ENCODE peak calls at places on chromosomes 2 and 18, in six cellular contexts. B is astrocyte of the cerebellum, W is GM12864, Q is foreskin fibroblast, Z is MCF 10A, O is fibroblast of pulmonary artery. G is an unnamed sample.

GRCh38 chr2:37631292-37631691 is 40.1 kb downstream of the CDC42EP3 start:
- DNase-seq in Z (no peak), B (no peak), W (no peak), Q (no peak), O (no peak), G (no peak)

GRCh38 chr18:7579923-7580542 is 12.9 kb downstream of the PTPRM start:
- DNase-seq in O (no peak), Q (no peak), B (no peak), Z (no peak), W (no peak), G (no peak)

GRCh38 chr18:22847392-22847791 is 85.7 kb upstream of the RBBP8 start:
- DNase-seq in Q (no peak), B (peak; percentile 51), W (no peak), Z (no peak), O (peak; percentile 59), G (no peak)

GRCh38 chr18:41700435-41700834 is 254.6 kb upstream of the PIK3C3 start:
- DNase-seq in W (no peak), Z (no peak), O (no peak), Q (no peak), B (no peak), G (no peak)

GRCh38 chr18:13218376-13219011 is at the start of gene LDLRAD4:
- DNase-seq in B (no peak), Z (no peak), W (no peak), O (no peak), Q (no peak), G (peak; percentile 60)

GRCh38 chr2:208253518-208254117 is 1.3 kb downstream of the IDH1 start:
- DNase-seq in W (no peak), O (no peak), Z (no peak), Q (no peak), B (no peak), G (no peak)

GRCh38 chr2:178819147-178819875 is 12.1 kb upstream of the TTN start:
- DNase-seq in W (no peak), B (no peak), Z (no peak), Q (no peak), O (no peak), G (no peak)

GRCh38 chr2:79776461-79777146 is 263.8 kb downstream of the CTNNA2 start:
- DNase-seq in Q (no peak), W (no peak), B (no peak), O (no peak), Z (no peak), G (no peak)

GRCh38 chr2:23092831-23093230 is 292.1 kb upstream of the KLHL29 start:
- DNase-seq in W (no peak), B (no peak), O (peak; percentile 13), Z (peak; percentile 38), Q (no peak), G (no peak)

GRCh38 chr2:241372376-241372992 is 16.4 kb downstream of the FARP2 start:
- DNase-seq in Z (no peak), O (no peak), Q (no peak), W (no peak), B (no peak), G (no peak)

GRCh38 chr2:216014006-216014405 is 655 bp upstream of the MREG start:
- DNase-seq in Q (no peak), W (no peak), B (no peak), Z (no peak), O (no peak), G (no peak)

GRCh38 chr2:216012830-216013079 is 596 bp downstream of the MREG start:
- DNase-seq in Z (no peak), B (no peak), O (no peak), W (no peak), Q (no peak), G (no peak)

GRCh38 chr2:216011320-216011849 is 2.0 kb downstream of the MREG start:
- DNase-seq in B (no peak), Z (no peak), O (no peak), W (no peak), Q (no peak), G (no peak)

GRCh38 chr2:216013080-216013909 is at the start of gene MREG:
- DNase-seq in B (peak; percentile 35), Z (peak; percentile 89), W (no peak), O (peak; percentile 80), Q (peak; percentile 62), G (peak; percentile 91)

GRCh38 chr2:216012133-216012829 is 1.1 kb downstream of the MREG start:
- DNase-seq in Q (peak; percentile 21), W (no peak), O (no peak), B (peak; percentile 24), Z (peak; percentile 87), G (no peak)
- TF ChIP-seq CTCF in Q (no peak), W (no peak), O (no peak), B (peak; percentile 26), Z (peak; percentile 12), G (no peak)

GRCh38 chr2:45943231-45944044 is 292.0 kb downstream of the PRKCE start:
- DNase-seq in Q (no peak), W (no peak), Z (no peak), O (no peak), B (no peak), G (no peak)
- TF ChIP-seq CTCF in Q (no peak), W (no peak), Z (no peak), O (no peak), B (peak; percentile 28), G (no peak)

GRCh38 chr2:205411558-205411957 is 270.7 kb upstream of the NRP2 start:
- DNase-seq in Z (no peak), W (no peak), O (no peak), Q (no peak), B (no peak), G (no peak)
- TF ChIP-seq CTCF in Z (no peak), W (no peak), O (no peak), Q (no peak), B (no peak), G (no peak)

DNA sequence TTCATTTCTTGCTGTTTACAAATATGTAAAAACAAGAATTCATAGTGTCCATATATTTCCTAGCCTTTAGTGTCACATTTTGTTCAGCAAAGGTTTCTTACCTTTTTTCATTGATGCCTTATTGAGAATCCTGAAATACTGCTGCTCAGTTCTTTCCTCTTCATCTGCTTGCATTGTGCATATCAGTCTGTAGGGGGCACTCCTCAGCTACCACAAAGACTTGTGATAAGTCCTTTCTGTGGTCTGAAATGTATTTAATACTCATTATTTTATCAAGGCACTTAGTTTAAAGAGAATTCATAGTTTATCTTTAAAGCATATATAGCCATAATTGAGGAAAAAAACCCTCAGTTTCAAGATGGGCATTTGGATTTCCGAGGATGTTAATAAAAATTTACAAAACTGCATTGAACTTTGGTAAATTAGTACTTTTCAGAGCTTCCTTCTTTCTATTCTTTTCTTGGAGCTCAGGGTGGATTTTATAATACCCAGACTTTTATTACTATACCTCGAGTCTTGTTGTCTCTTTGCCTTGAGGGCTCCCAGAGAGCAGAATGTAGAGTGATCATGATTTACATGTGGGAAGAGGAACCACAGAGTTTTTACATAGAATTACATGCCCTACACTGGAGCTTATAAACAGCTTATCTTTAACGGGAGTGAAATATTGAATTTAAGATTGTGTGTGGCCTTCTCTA is 570.1 kb downstream of the PLCL1 start:
- DNase-seq in B (peak; percentile 74), Z (peak; percentile 77), Q (peak; percentile 46), W (peak; percentile 21), O (peak; percentile 65), G (peak; percentile 54)
- TF ChIP-seq CTCF in B (peak; percentile 84), Z (peak; percentile 62), Q (peak; percentile 78), W (peak; percentile 64), O (peak; percentile 74), G (peak; percentile 76)

DNA sequence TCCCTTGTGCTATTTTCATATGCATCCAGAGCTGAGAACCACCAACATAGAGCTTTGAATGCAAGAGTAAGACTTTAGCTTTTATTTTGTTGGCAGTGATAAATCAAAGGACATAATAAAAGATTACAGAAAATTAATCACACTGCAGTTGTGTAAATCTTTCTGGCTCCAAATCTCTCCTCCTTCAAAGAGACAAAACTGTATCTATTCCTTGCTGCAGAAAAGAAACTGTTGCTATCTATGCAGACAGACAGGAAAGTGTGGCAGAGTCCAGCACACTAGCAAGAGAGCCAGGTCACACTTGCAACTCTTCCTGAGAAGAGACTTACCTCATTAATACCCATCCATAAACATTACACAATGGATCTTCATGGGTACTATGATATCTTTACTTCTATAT is 57.5 kb downstream of the DTNB start:
- DNase-seq in Q (no peak), W (no peak), B (no peak), Z (no peak), O (no peak), G (no peak)
- TF ChIP-seq CTCF in Q (no peak), W (no peak), B (no peak), Z (no peak), O (no peak), G (no peak)

GRCh38 chr2:99154643-99155536 is at the start of the genes LIPT1 and TSGA10:
- DNase-seq in O (peak; percentile 89), Q (peak; percentile 88), Z (peak; percentile 89), W (peak; percentile 86), B (peak; percentile 60), G (peak; percentile 77)
- TF ChIP-seq CTCF in O (peak; percentile 13), Q (peak; percentile 5), Z (no peak), W (peak; percentile 9), B (peak; percentile 8), G (no peak)

GRCh38 chr2:3628241-3628679 is 29.7 kb upstream of the ALLC start:
- DNase-seq in B (no peak), Q (no peak), Z (no peak), O (no peak), W (no peak), G (no peak)

GRCh38 chr2:3625186-3625585 is 30.3 kb downstream of the COLEC11 start:
- DNase-seq in Z (no peak), B (no peak), W (no peak), Q (no peak), O (no peak), G (no peak)

GRCh38 chr2:3627500-3628100 is 30.4 kb upstream of the ALLC start:
- DNase-seq in Z (no peak), O (no peak), B (no peak), W (no peak), Q (no peak), G (no peak)

GRCh38 chr2:3626118-3626816 is 31.4 kb downstream of the COLEC11 start:
- DNase-seq in W (no peak), B (no peak), O (peak; percentile 88), Q (no peak), Z (no peak), G (no peak)

GRCh38 chr2:3626817-3627499 is 31.0 kb upstream of the ALLC start:
- DNase-seq in W (no peak), Q (no peak), Z (no peak), O (no peak), B (no peak), G (no peak)
- TF ChIP-seq CTCF in W (no peak), Q (no peak), Z (no peak), O (no peak), B (no peak), G (no peak)

G was measured in endothelial cell.